ENCODE peak calls at places on chromosomes 13 and 19, in eight cellular contexts. One of them, this sample, is unnamed.
A peak's percentile ranks its signal among the peaks of the same experiment; 100 is the strongest.

GRCh38 chr13:45441633-45442032 is 23.1 kb upstream of the COG3 start:
- DNase-seq in astrocyte of the cerebellum: no peak
- DNase-seq in progenitor cell of endocrine pancreas: no peak
- DNase-seq in left ventricle myocardium inferior: no peak
- DNase-seq in body of pancreas: no peak
- DNase-seq in AG10803: peak; percentile 33
- DNase-seq in RWPE1: peak; percentile 32
- DNase-seq in uterus: no peak
- DNase-seq in this sample: no peak

GRCh38 chr19:6219592-6220290 is 60.0 kb downstream of the MLLT1 start:
- DNase-seq in astrocyte of the cerebellum: no peak
- DNase-seq in progenitor cell of endocrine pancreas: no peak
- DNase-seq in left ventricle myocardium inferior: no peak
- DNase-seq in body of pancreas: no peak
- DNase-seq in AG10803: no peak
- DNase-seq in RWPE1: no peak
- DNase-seq in uterus: peak; percentile 26
- DNase-seq in this sample: no peak

GRCh38 chr13:98570929-98571372 is 6.0 kb downstream of the STK24 start:
- DNase-seq in astrocyte of the cerebellum: no peak
- DNase-seq in progenitor cell of endocrine pancreas: no peak
- DNase-seq in left ventricle myocardium inferior: no peak
- DNase-seq in body of pancreas: peak; percentile 10
- DNase-seq in AG10803: no peak
- DNase-seq in RWPE1: peak; percentile 68
- DNase-seq in uterus: peak; percentile 35
- DNase-seq in this sample: no peak

GRCh38 chr13:46595136-46595917 is 42.4 kb downstream of the LRCH1 start:
- DNase-seq in astrocyte of the cerebellum: peak; percentile 26
- DNase-seq in progenitor cell of endocrine pancreas: no peak
- DNase-seq in left ventricle myocardium inferior: no peak
- DNase-seq in body of pancreas: no peak
- DNase-seq in AG10803: peak; percentile 71
- DNase-seq in RWPE1: peak; percentile 70
- DNase-seq in uterus: no peak
- DNase-seq in this sample: no peak

GRCh38 chr13:71242191-71242590 is 624.8 kb downstream of the DACH1 start:
- DNase-seq in astrocyte of the cerebellum: peak; percentile 39
- DNase-seq in progenitor cell of endocrine pancreas: no peak
- DNase-seq in left ventricle myocardium inferior: peak; percentile 15
- DNase-seq in body of pancreas: no peak
- DNase-seq in AG10803: no peak
- DNase-seq in RWPE1: no peak
- DNase-seq in uterus: no peak
- DNase-seq in this sample: no peak

GRCh38 chr13:101262306-101262705 is 154.0 kb downstream of the NALCN start:
- DNase-seq in astrocyte of the cerebellum: no peak
- DNase-seq in progenitor cell of endocrine pancreas: no peak
- DNase-seq in left ventricle myocardium inferior: no peak
- DNase-seq in body of pancreas: no peak
- DNase-seq in AG10803: no peak
- DNase-seq in RWPE1: no peak
- DNase-seq in uterus: no peak
- DNase-seq in this sample: no peak

GRCh38 chr19:10088949-10089554 is 2.9 kb downstream of the SHFL start:
- DNase-seq in astrocyte of the cerebellum: no peak
- DNase-seq in progenitor cell of endocrine pancreas: no peak
- DNase-seq in left ventricle myocardium inferior: no peak
- DNase-seq in body of pancreas: no peak
- DNase-seq in AG10803: no peak
- DNase-seq in RWPE1: no peak
- DNase-seq in uterus: no peak
- DNase-seq in this sample: no peak

GRCh38 chr13:33761744-33762143 is 56.2 kb upstream of the RFC3 start:
- DNase-seq in astrocyte of the cerebellum: peak; percentile 20
- DNase-seq in progenitor cell of endocrine pancreas: no peak
- DNase-seq in left ventricle myocardium inferior: no peak
- DNase-seq in body of pancreas: peak; percentile 23
- DNase-seq in AG10803: peak; percentile 8
- DNase-seq in RWPE1: peak; percentile 8
- DNase-seq in uterus: no peak
- DNase-seq in this sample: no peak

GRCh38 chr19:31114585-31114984 is 234.7 kb downstream of the TSHZ3 start:
- DNase-seq in astrocyte of the cerebellum: no peak
- DNase-seq in progenitor cell of endocrine pancreas: no peak
- DNase-seq in left ventricle myocardium inferior: no peak
- DNase-seq in body of pancreas: no peak
- DNase-seq in AG10803: no peak
- DNase-seq in RWPE1: no peak
- DNase-seq in uterus: no peak
- DNase-seq in this sample: no peak

GRCh38 chr19:52948025-52948770 is 14.5 kb downstream of the ZNF816 start:
- DNase-seq in astrocyte of the cerebellum: no peak
- DNase-seq in progenitor cell of endocrine pancreas: no peak
- DNase-seq in left ventricle myocardium inferior: no peak
- DNase-seq in body of pancreas: no peak
- DNase-seq in AG10803: no peak
- DNase-seq in RWPE1: no peak
- DNase-seq in uterus: no peak
- DNase-seq in this sample: no peak

GRCh38 chr13:99382428-99383133 is 75.4 kb upstream of the GPR183 start:
- DNase-seq in astrocyte of the cerebellum: no peak
- DNase-seq in progenitor cell of endocrine pancreas: no peak
- DNase-seq in left ventricle myocardium inferior: no peak
- DNase-seq in body of pancreas: no peak
- DNase-seq in AG10803: no peak
- DNase-seq in RWPE1: no peak
- DNase-seq in uterus: no peak
- DNase-seq in this sample: no peak

GRCh38 chr19:19062454-19063182 is 1.2 kb upstream of the SLC25A42 start:
- DNase-seq in astrocyte of the cerebellum: no peak
- DNase-seq in progenitor cell of endocrine pancreas: no peak
- DNase-seq in left ventricle myocardium inferior: no peak
- DNase-seq in body of pancreas: no peak
- DNase-seq in AG10803: peak; percentile 18
- DNase-seq in RWPE1: peak; percentile 42
- DNase-seq in uterus: no peak
- DNase-seq in this sample: no peak

GRCh38 chr13:36096411-36097184 is 34.6 kb downstream of the DCLK1 start:
- DNase-seq in astrocyte of the cerebellum: no peak
- DNase-seq in progenitor cell of endocrine pancreas: no peak
- DNase-seq in left ventricle myocardium inferior: no peak
- DNase-seq in body of pancreas: no peak
- DNase-seq in AG10803: no peak
- DNase-seq in RWPE1: no peak
- DNase-seq in uterus: no peak
- DNase-seq in this sample: no peak

GRCh38 chr13:61531383-61532065 is 115.9 kb upstream of the PCDH20 start:
- DNase-seq in astrocyte of the cerebellum: no peak
- DNase-seq in progenitor cell of endocrine pancreas: no peak
- DNase-seq in left ventricle myocardium inferior: no peak
- DNase-seq in body of pancreas: no peak
- DNase-seq in AG10803: no peak
- DNase-seq in RWPE1: peak; percentile 42
- DNase-seq in uterus: no peak
- DNase-seq in this sample: no peak

GRCh38 chr19:50723735-50724521 is 764 bp downstream of the CLEC11A start:
- DNase-seq in astrocyte of the cerebellum: no peak
- DNase-seq in progenitor cell of endocrine pancreas: no peak
- DNase-seq in left ventricle myocardium inferior: no peak
- DNase-seq in body of pancreas: no peak
- DNase-seq in AG10803: no peak
- DNase-seq in RWPE1: no peak
- DNase-seq in uterus: no peak
- DNase-seq in this sample: no peak

GRCh38 chr13:74423434-74423833 is 289.2 kb upstream of the KLF12 start:
- DNase-seq in astrocyte of the cerebellum: no peak
- DNase-seq in progenitor cell of endocrine pancreas: no peak
- DNase-seq in left ventricle myocardium inferior: no peak
- DNase-seq in body of pancreas: no peak
- DNase-seq in AG10803: no peak
- DNase-seq in RWPE1: no peak
- DNase-seq in uterus: no peak
- DNase-seq in this sample: no peak

GRCh38 chr19:48249502-48250014 is 6.2 kb downstream of the CARD8 start:
- DNase-seq in astrocyte of the cerebellum: no peak
- DNase-seq in progenitor cell of endocrine pancreas: no peak
- DNase-seq in left ventricle myocardium inferior: peak; percentile 41
- DNase-seq in body of pancreas: peak; percentile 18
- DNase-seq in AG10803: no peak
- DNase-seq in RWPE1: no peak
- DNase-seq in uterus: no peak
- DNase-seq in this sample: no peak

GRCh38 chr13:85586422-85586831 is 212.8 kb downstream of the SLITRK6 start:
- DNase-seq in astrocyte of the cerebellum: peak; percentile 36
- DNase-seq in progenitor cell of endocrine pancreas: no peak
- DNase-seq in left ventricle myocardium inferior: no peak
- DNase-seq in body of pancreas: no peak
- DNase-seq in AG10803: no peak
- DNase-seq in RWPE1: peak; percentile 73
- DNase-seq in uterus: no peak
- DNase-seq in this sample: no peak

GRCh38 chr13:85588359-85588758 is 210.9 kb downstream of the SLITRK6 start:
- DNase-seq in astrocyte of the cerebellum: no peak
- DNase-seq in progenitor cell of endocrine pancreas: no peak
- DNase-seq in left ventricle myocardium inferior: no peak
- DNase-seq in body of pancreas: no peak
- DNase-seq in AG10803: no peak
- DNase-seq in RWPE1: no peak
- DNase-seq in uterus: no peak
- DNase-seq in this sample: no peak

GRCh38 chr13:85586856-85587255 is 212.4 kb downstream of the SLITRK6 start:
- DNase-seq in astrocyte of the cerebellum: no peak
- DNase-seq in progenitor cell of endocrine pancreas: no peak
- DNase-seq in left ventricle myocardium inferior: no peak
- DNase-seq in body of pancreas: no peak
- DNase-seq in AG10803: no peak
- DNase-seq in RWPE1: peak; percentile 12
- DNase-seq in uterus: no peak
- DNase-seq in this sample: no peak

GRCh38 chr13:85582890-85583289 is 216.3 kb downstream of the SLITRK6 start:
- DNase-seq in astrocyte of the cerebellum: no peak
- DNase-seq in progenitor cell of endocrine pancreas: no peak
- DNase-seq in left ventricle myocardium inferior: no peak
- DNase-seq in body of pancreas: no peak
- DNase-seq in AG10803: no peak
- DNase-seq in RWPE1: peak; percentile 79
- DNase-seq in uterus: no peak
- DNase-seq in this sample: no peak
- TF ChIP-seq CTCF in astrocyte of the cerebellum: no peak
- TF ChIP-seq CTCF in progenitor cell of endocrine pancreas: no peak
- TF ChIP-seq CTCF in left ventricle myocardium inferior: no peak
- TF ChIP-seq CTCF in body of pancreas: no peak
- TF ChIP-seq CTCF in AG10803: no peak
- TF ChIP-seq CTCF in RWPE1: no peak
- TF ChIP-seq CTCF in uterus: no peak
- TF ChIP-seq CTCF in this sample: no peak

DNA sequence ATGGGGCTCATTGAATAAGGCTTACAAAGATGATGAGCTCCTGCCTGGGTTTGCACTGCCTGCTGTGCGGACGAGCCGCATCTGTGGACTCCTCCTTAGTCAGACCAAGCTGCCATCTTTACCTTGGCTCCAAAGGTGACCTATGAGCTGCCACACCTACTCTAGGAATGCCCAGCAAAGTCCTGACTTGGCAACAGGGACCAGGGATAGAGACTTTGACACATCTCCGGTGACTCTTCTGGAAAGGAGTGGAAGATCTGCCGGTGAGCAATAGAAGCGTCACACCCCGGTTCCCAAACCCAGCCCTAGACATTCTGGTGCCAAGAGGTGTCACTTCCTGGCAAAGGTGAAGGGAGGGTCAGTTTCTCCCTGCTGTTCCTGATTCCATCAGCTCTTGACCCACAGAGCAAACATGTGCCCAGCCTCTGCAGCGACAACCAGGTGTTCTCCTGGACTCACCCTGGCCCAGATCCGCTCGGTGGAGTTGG is 50.2 kb upstream of the GTF3A start:
- DNase-seq in astrocyte of the cerebellum: no peak
- DNase-seq in progenitor cell of endocrine pancreas: no peak
- DNase-seq in left ventricle myocardium inferior: no peak
- DNase-seq in body of pancreas: peak; percentile 32
- DNase-seq in AG10803: no peak
- DNase-seq in RWPE1: peak; percentile 10
- DNase-seq in uterus: no peak
- DNase-seq in this sample: no peak
- TF ChIP-seq CTCF in astrocyte of the cerebellum: no peak
- TF ChIP-seq CTCF in progenitor cell of endocrine pancreas: no peak
- TF ChIP-seq CTCF in left ventricle myocardium inferior: no peak
- TF ChIP-seq CTCF in body of pancreas: no peak
- TF ChIP-seq CTCF in AG10803: no peak
- TF ChIP-seq CTCF in RWPE1: no peak
- TF ChIP-seq CTCF in uterus: no peak
- TF ChIP-seq CTCF in this sample: no peak

GRCh38 chr19:1601613-1602064 is 3.6 kb downstream of the UQCR11 start:
- DNase-seq in astrocyte of the cerebellum: no peak
- DNase-seq in progenitor cell of endocrine pancreas: no peak
- DNase-seq in left ventricle myocardium inferior: no peak
- DNase-seq in body of pancreas: no peak
- DNase-seq in AG10803: no peak
- DNase-seq in RWPE1: no peak
- DNase-seq in uterus: no peak
- DNase-seq in this sample: no peak

GRCh38 chr19:1599460-1599846 is 5.8 kb downstream of the UQCR11 start:
- DNase-seq in astrocyte of the cerebellum: no peak
- DNase-seq in progenitor cell of endocrine pancreas: no peak
- DNase-seq in left ventricle myocardium inferior: no peak
- DNase-seq in body of pancreas: no peak
- DNase-seq in AG10803: no peak
- DNase-seq in RWPE1: no peak
- DNase-seq in uterus: no peak
- DNase-seq in this sample: no peak

GRCh38 chr19:1605236-1606137 is at the start of gene UQCR11:
- DNase-seq in astrocyte of the cerebellum: peak; percentile 93
- DNase-seq in progenitor cell of endocrine pancreas: peak; percentile 83
- DNase-seq in left ventricle myocardium inferior: peak; percentile 97
- DNase-seq in body of pancreas: peak; percentile 97
- DNase-seq in AG10803: peak; percentile 96
- DNase-seq in RWPE1: peak; percentile 99
- DNase-seq in uterus: peak; percentile 95
- DNase-seq in this sample: peak; percentile 90

GRCh38 chr19:1598777-1599459 is 6.3 kb upstream of the MBD3 start:
- DNase-seq in astrocyte of the cerebellum: no peak
- DNase-seq in progenitor cell of endocrine pancreas: no peak
- DNase-seq in left ventricle myocardium inferior: no peak
- DNase-seq in body of pancreas: no peak
- DNase-seq in AG10803: no peak
- DNase-seq in RWPE1: no peak
- DNase-seq in uterus: no peak
- DNase-seq in this sample: no peak

GRCh38 chr19:1602091-1602707 is 3.1 kb downstream of the UQCR11 start:
- DNase-seq in astrocyte of the cerebellum: no peak
- DNase-seq in progenitor cell of endocrine pancreas: no peak
- DNase-seq in left ventricle myocardium inferior: no peak
- DNase-seq in body of pancreas: no peak
- DNase-seq in AG10803: no peak
- DNase-seq in RWPE1: no peak
- DNase-seq in uterus: no peak
- DNase-seq in this sample: no peak
- TF ChIP-seq CTCF in astrocyte of the cerebellum: no peak
- TF ChIP-seq CTCF in progenitor cell of endocrine pancreas: no peak
- TF ChIP-seq CTCF in left ventricle myocardium inferior: no peak
- TF ChIP-seq CTCF in body of pancreas: no peak
- TF ChIP-seq CTCF in AG10803: no peak
- TF ChIP-seq CTCF in RWPE1: no peak
- TF ChIP-seq CTCF in uterus: no peak
- TF ChIP-seq CTCF in this sample: no peak

GRCh38 chr13:31012285-31013024 is 80.0 kb downstream of the TEX26 start:
- DNase-seq in astrocyte of the cerebellum: no peak
- DNase-seq in progenitor cell of endocrine pancreas: no peak
- DNase-seq in left ventricle myocardium inferior: no peak
- DNase-seq in body of pancreas: no peak
- DNase-seq in AG10803: peak; percentile 32
- DNase-seq in RWPE1: peak; percentile 50
- DNase-seq in uterus: no peak
- DNase-seq in this sample: no peak
- TF ChIP-seq CTCF in astrocyte of the cerebellum: peak; percentile 62
- TF ChIP-seq CTCF in progenitor cell of endocrine pancreas: peak; percentile 34
- TF ChIP-seq CTCF in left ventricle myocardium inferior: no peak
- TF ChIP-seq CTCF in body of pancreas: peak; percentile 11
- TF ChIP-seq CTCF in AG10803: peak; percentile 60
- TF ChIP-seq CTCF in RWPE1: peak; percentile 27
- TF ChIP-seq CTCF in uterus: peak; percentile 25
- TF ChIP-seq CTCF in this sample: peak; percentile 56

This sample was measured in AG09319.